ENCODE peak calls at places on chromosome 1, in eight cellular contexts. One of them, this sample, is unnamed.

GRCh38 chr1:207404849-207405525 is 49.1 kb upstream of the CR2 start:
- DNase-seq in HT1080: peak
- DNase-seq in NCI-H510A treated with DMSO at 0.1 percent for 48 hours: peak
- DNase-seq in stimulated activated CD4-positive, alpha-beta T cell treated with anti-CD3 and anti-CD28 coated beads, Interleukin-4, amount 100 ng/mL, for 4 hours: no peak
- DNase-seq in H54: peak
- DNase-seq in hepatocyte: peak
- DNase-seq in Kasumi-1: peak
- DNase-seq in foreskin fibroblast: peak
- DNase-seq in this sample: peak

GRCh38 chr1:48077860-48078259 is 80.7 kb upstream of the TRABD2B start:
- DNase-seq in HT1080: no peak
- DNase-seq in NCI-H510A treated with DMSO at 0.1 percent for 48 hours: no peak
- DNase-seq in stimulated activated CD4-positive, alpha-beta T cell treated with anti-CD3 and anti-CD28 coated beads, Interleukin-4, amount 100 ng/mL, for 4 hours: no peak
- DNase-seq in H54: no peak
- DNase-seq in hepatocyte: peak
- DNase-seq in Kasumi-1: no peak
- DNase-seq in foreskin fibroblast: no peak
- DNase-seq in this sample: no peak

GRCh38 chr1:230278871-230279582 is 147.1 kb downstream of the PGBD5 start:
- DNase-seq in HT1080: no peak
- DNase-seq in NCI-H510A treated with DMSO at 0.1 percent for 48 hours: no peak
- DNase-seq in stimulated activated CD4-positive, alpha-beta T cell treated with anti-CD3 and anti-CD28 coated beads, Interleukin-4, amount 100 ng/mL, for 4 hours: no peak
- DNase-seq in H54: no peak
- DNase-seq in hepatocyte: no peak
- DNase-seq in Kasumi-1: peak
- DNase-seq in foreskin fibroblast: no peak
- DNase-seq in this sample: no peak

GRCh38 chr1:235783148-235783776 is 83.4 kb downstream of the LYST start:
- DNase-seq in HT1080: peak
- DNase-seq in NCI-H510A treated with DMSO at 0.1 percent for 48 hours: peak
- DNase-seq in stimulated activated CD4-positive, alpha-beta T cell treated with anti-CD3 and anti-CD28 coated beads, Interleukin-4, amount 100 ng/mL, for 4 hours: no peak
- DNase-seq in H54: no peak
- DNase-seq in hepatocyte: peak
- DNase-seq in Kasumi-1: peak
- DNase-seq in foreskin fibroblast: peak
- DNase-seq in this sample: no peak

GRCh38 chr1:108814343-108815125 is 42.4 kb downstream of the AKNAD1 start:
- DNase-seq in HT1080: no peak
- DNase-seq in NCI-H510A treated with DMSO at 0.1 percent for 48 hours: no peak
- DNase-seq in stimulated activated CD4-positive, alpha-beta T cell treated with anti-CD3 and anti-CD28 coated beads, Interleukin-4, amount 100 ng/mL, for 4 hours: no peak
- DNase-seq in H54: no peak
- DNase-seq in hepatocyte: no peak
- DNase-seq in Kasumi-1: no peak
- DNase-seq in foreskin fibroblast: no peak
- DNase-seq in this sample: no peak

GRCh38 chr1:226979517-226980121 is 39.5 kb downstream of the COQ8A start:
- DNase-seq in HT1080: no peak
- DNase-seq in NCI-H510A treated with DMSO at 0.1 percent for 48 hours: no peak
- DNase-seq in stimulated activated CD4-positive, alpha-beta T cell treated with anti-CD3 and anti-CD28 coated beads, Interleukin-4, amount 100 ng/mL, for 4 hours: no peak
- DNase-seq in H54: no peak
- DNase-seq in hepatocyte: no peak
- DNase-seq in Kasumi-1: no peak
- DNase-seq in foreskin fibroblast: no peak
- DNase-seq in this sample: no peak

GRCh38 chr1:182004601-182005000 is 56.9 kb downstream of the ZNF648 start:
- DNase-seq in HT1080: no peak
- DNase-seq in NCI-H510A treated with DMSO at 0.1 percent for 48 hours: no peak
- DNase-seq in stimulated activated CD4-positive, alpha-beta T cell treated with anti-CD3 and anti-CD28 coated beads, Interleukin-4, amount 100 ng/mL, for 4 hours: no peak
- DNase-seq in H54: no peak
- DNase-seq in hepatocyte: no peak
- DNase-seq in Kasumi-1: no peak
- DNase-seq in foreskin fibroblast: no peak
- DNase-seq in this sample: no peak

GRCh38 chr1:167066333-167067122 is 23.6 kb downstream of the GPA33 start:
- DNase-seq in HT1080: peak
- DNase-seq in NCI-H510A treated with DMSO at 0.1 percent for 48 hours: peak
- DNase-seq in stimulated activated CD4-positive, alpha-beta T cell treated with anti-CD3 and anti-CD28 coated beads, Interleukin-4, amount 100 ng/mL, for 4 hours: peak
- DNase-seq in H54: peak
- DNase-seq in hepatocyte: peak
- DNase-seq in Kasumi-1: peak
- DNase-seq in foreskin fibroblast: peak
- DNase-seq in this sample: peak

GRCh38 chr1:237507005-237507404 is 383.7 kb downstream of the ZP4 start:
- DNase-seq in HT1080: no peak
- DNase-seq in NCI-H510A treated with DMSO at 0.1 percent for 48 hours: no peak
- DNase-seq in stimulated activated CD4-positive, alpha-beta T cell treated with anti-CD3 and anti-CD28 coated beads, Interleukin-4, amount 100 ng/mL, for 4 hours: no peak
- DNase-seq in H54: no peak
- DNase-seq in hepatocyte: no peak
- DNase-seq in Kasumi-1: no peak
- DNase-seq in foreskin fibroblast: no peak
- DNase-seq in this sample: no peak

GRCh38 chr1:52403566-52404115 is 582 bp downstream of the ORC1 start:
- DNase-seq in HT1080: peak
- DNase-seq in NCI-H510A treated with DMSO at 0.1 percent for 48 hours: no peak
- DNase-seq in stimulated activated CD4-positive, alpha-beta T cell treated with anti-CD3 and anti-CD28 coated beads, Interleukin-4, amount 100 ng/mL, for 4 hours: peak
- DNase-seq in H54: peak
- DNase-seq in hepatocyte: peak
- DNase-seq in Kasumi-1: peak
- DNase-seq in foreskin fibroblast: peak
- DNase-seq in this sample: peak

GRCh38 chr1:182392045-182393028 is 747 bp upstream of the GLUL start:
- DNase-seq in HT1080: no peak
- DNase-seq in NCI-H510A treated with DMSO at 0.1 percent for 48 hours: no peak
- DNase-seq in stimulated activated CD4-positive, alpha-beta T cell treated with anti-CD3 and anti-CD28 coated beads, Interleukin-4, amount 100 ng/mL, for 4 hours: peak
- DNase-seq in H54: no peak
- DNase-seq in hepatocyte: peak
- DNase-seq in Kasumi-1: peak
- DNase-seq in foreskin fibroblast: peak
- DNase-seq in this sample: no peak

This sample was measured in NCI-H226.